ENCODE peak calls at places on chromosome 22, in four cellular contexts. U, I, J and D are unnamed samples. For H3K4me1, the result is how much of the 10 kb centered on the place peaks cover.

GRCh38 chr22:44862981-44863860 is 110.8 kb downstream of the ARHGAP8 start:
- DNase-seq in U (no peak), I (no peak), J (no peak), D (no peak)

GRCh38 chr22:33921576-33922181 is 1.4 kb upstream of the LARGE1 start:
- DNase-seq in U (peak), I (peak), J (no peak), D (peak)

GRCh38 chr22:21444701-21445436 is 22.3 kb upstream of the TMEM191C start:
- DNase-seq in U (peak), I (no peak), J (no peak), D (peak)

GRCh38 chr22:42841444-42841843 is 15.6 kb downstream of the ARFGAP3 start:
- DNase-seq in U (no peak), I (no peak), J (no peak), D (no peak)

GRCh38 chr22:46082633-46083032 is 67.7 kb upstream of the PPARA start:
- DNase-seq in U (peak), I (no peak), J (no peak), D (peak)

GRCh38 chr22:50119768-50120251 is 30.0 kb downstream of the MOV10L1 start:
- DNase-seq in U (peak), I (no peak), J (no peak), D (peak)

GRCh38 chr22:39309881-39310714 is 9.3 kb downstream of the RPL3 start:
- DNase-seq in U (no peak), I (no peak), J (no peak), D (no peak)

GRCh38 chr22:22048981-22049531 is 66.5 kb upstream of the TOP3B start:
- DNase-seq in U (no peak), I (no peak), J (no peak), D (no peak)

GRCh38 chr22:39266398-39267030 is 21.7 kb upstream of the PDGFB start:
- DNase-seq in U (no peak), I (no peak), J (no peak), D (no peak)

GRCh38 chr22:29992341-29993275 is 87.7 kb upstream of the HORMAD2 start:
- DNase-seq in U (no peak), I (no peak), J (no peak), D (no peak)

GRCh38 chr22:39383841-39384625 is 15.5 kb upstream of the TAB1 start:
- DNase-seq in U (no peak), I (no peak), J (no peak), D (peak)

GRCh38 chr22:42400811-42401547 is 31.2 kb downstream of the NFAM1 start:
- DNase-seq in U (no peak), I (no peak), J (no peak), D (no peak)

GRCh38 chr22:45475876-45476514 is 26.7 kb upstream of the FBLN1 start:
- DNase-seq in U (no peak), I (no peak), J (no peak), D (no peak)

GRCh38 chr22:38868886-38869381 is 3.1 kb downstream of the CBX6 start:
- DNase-seq in U (peak), I (peak), J (no peak), D (peak)

GRCh38 chr22:44291265-44292006 is 21.3 kb downstream of the SHISAL1 start:
- DNase-seq in U (no peak), I (no peak), J (no peak), D (no peak)

GRCh38 chr22:46110215-46110614 is 40.1 kb upstream of the PPARA start:
- DNase-seq in U (peak), I (no peak), J (no peak), D (peak)

GRCh38 chr22:19085233-19086043 is 36.8 kb downstream of the DGCR2 start:
- DNase-seq in U (peak), I (no peak), J (no peak), D (no peak)
- TF ChIP-seq CTCF in U (no peak), I (peak), J (no peak), D (no peak)

GRCh38 chr22:23409976-23410375 is 170.1 kb downstream of the IGLL1 start:
- DNase-seq in U (no peak), I (no peak), J (no peak), D (no peak)

GRCh38 chr22:23408321-23408720 is 171.8 kb downstream of the IGLL1 start:
- DNase-seq in U (no peak), I (no peak), J (no peak), D (no peak)

GRCh38 chr22:23411739-23412138 is 168.4 kb downstream of the IGLL1 start:
- DNase-seq in U (no peak), I (no peak), J (no peak), D (no peak)

GRCh38 chr22:23414727-23415489 is 165.2 kb downstream of the IGLL1 start:
- DNase-seq in U (no peak), I (no peak), J (no peak), D (peak)

DNA sequence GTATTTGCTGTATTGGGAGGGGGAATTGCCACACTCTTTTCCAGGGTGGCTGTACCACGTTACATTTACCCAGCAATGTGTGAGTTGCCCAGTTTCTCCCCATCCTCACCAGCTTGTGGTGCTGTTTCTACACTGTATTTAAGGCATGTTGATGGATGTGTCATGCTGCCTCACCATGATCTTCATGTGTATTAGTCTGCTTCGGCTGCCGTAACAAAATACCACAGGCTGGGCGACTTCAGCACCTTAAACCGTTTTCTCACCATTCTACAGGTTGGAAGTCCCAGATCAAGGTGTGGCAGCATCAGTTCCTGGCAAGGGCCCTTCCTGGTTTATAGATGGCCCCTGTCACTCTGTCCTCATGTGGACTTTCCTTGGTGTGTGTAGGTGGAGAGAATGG is 169.7 kb downstream of the IGLL1 start:
- DNase-seq in U (no peak), I (no peak), J (no peak), D (no peak)
- H3K4me1 ChIP-seq in U (under half), I (under half), J (under half), D (under half)

DNA sequence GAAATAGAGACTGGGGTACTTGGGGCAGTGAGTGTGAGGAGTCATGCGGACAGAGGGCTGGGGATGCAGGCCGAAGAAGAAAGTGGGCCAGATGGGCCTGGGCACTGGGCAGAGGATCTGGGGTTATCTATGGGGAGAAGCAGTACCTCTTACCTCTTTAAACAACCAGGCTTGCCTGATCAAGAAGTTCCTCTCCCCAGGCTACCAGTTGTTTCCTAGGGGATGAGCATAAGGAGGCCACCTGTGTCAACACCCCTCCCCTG is 98.4 kb upstream of the PITPNB start:
- DNase-seq in U (no peak), I (no peak), J (no peak), D (no peak)
- H3K27ac ChIP-seq in U (no peak), I (no peak), J (no peak), D (no peak)

DNA sequence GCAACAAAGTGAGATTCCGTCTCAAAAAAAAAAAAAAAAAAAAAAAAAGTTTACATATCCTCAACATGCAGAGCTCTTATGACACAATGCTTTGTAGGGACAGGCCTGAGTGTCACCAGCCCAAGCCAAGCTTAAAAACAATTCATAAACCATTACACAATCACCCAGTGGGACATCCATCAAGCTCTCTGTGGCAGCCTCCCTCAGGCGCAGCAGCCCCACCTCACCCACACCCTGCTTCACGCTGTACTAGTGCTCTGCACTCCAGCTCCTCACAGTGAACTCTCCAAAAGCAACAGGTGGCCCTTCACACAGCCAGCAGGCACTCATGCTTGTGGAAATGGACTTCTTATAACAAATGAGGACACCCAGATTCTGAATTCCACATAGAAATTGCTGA is 3.5 kb upstream of the FOXRED2 start:
- DNase-seq in U (peak), I (no peak), J (no peak), D (no peak)
- TF ChIP-seq CTCF in U (no peak), I (no peak), J (no peak), D (no peak)

GRCh38 chr22:25736378-25737011 is 5.5 kb upstream of the MYO18B start:
- DNase-seq in U (no peak), I (no peak), J (no peak), D (no peak)

GRCh38 chr22:25742918-25743708 is 1.1 kb downstream of the MYO18B start:
- DNase-seq in U (no peak), I (no peak), J (no peak), D (no peak)

GRCh38 chr22:25741692-25742626 is at the start of gene MYO18B:
- DNase-seq in U (no peak), I (peak), J (peak), D (no peak)

GRCh38 chr22:25735657-25736056 is 6.3 kb upstream of the MYO18B start:
- DNase-seq in U (no peak), I (no peak), J (no peak), D (no peak)

DNA sequence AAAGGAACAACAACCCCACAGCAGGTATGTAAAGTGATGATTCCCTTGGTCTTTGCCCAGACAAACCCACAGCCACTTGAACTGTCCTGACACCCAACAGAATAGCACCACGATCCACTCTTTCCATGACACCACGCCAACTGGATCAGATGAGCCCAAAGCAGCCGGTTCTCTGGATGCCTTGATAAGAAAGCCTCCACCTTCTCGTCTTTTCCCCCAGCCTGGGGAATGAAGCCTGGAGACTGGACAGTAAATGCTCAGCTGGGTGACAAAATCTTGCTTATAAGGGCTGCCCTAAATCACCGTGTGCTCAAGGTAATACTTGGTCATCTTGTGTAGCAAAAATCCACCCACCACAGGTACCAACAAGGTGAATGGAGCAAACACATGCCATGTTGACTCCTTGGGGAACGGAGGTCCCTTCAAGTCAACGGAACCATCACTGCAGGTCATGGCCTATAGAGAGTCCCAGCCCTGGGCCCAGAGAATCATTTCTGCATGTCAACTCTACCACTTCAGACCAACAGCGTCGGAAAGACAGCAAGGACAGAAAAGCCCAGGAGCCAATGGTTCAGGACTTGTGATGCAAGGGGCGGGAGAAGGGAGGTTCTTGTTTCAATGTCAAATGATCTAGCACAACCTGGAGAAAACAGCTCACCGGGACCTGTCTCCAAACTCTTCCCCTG is 2.2 kb upstream of the MYO18B start:
- DNase-seq in U (no peak), I (no peak), J (no peak), D (no peak)
- H3K4me1 ChIP-seq in U (under half), I (under half), J (under half), D (under half)

GRCh38 chr22:26671317-26672059 is 14.1 kb downstream of the MIAT start:
- DNase-seq in U (peak), I (no peak), J (no peak), D (peak)
- H3K27ac ChIP-seq in U (peak), I (peak), J (peak), D (no peak)